ENCODE peak calls at places on chromosomes 12 and 14, in seven cellular contexts. R is cardiac fibroblast; N is CD4-positive, alpha-beta T cell; M is ovary; B is GM23338; C is adrenal gland; D is omental fat pad. L is an unnamed sample.

GRCh38 chr12:132218915-132219314 is 74.7 kb downstream of the NOC4L start:
- DNase-seq in B (peak), C (no peak), M (no peak), R (peak), D (no peak), N (peak), L (no peak)

GRCh38 chr12:29732211-29732992 is 51.3 kb downstream of the TMTC1 start:
- DNase-seq in D (no peak), R (no peak), N (no peak), B (no peak), C (no peak), M (no peak), L (no peak)

GRCh38 chr12:114936148-114937099 is 252.4 kb upstream of the TBX3 start:
- DNase-seq in N (no peak), B (no peak), M (no peak), C (no peak), R (peak), D (no peak), L (peak)

GRCh38 chr14:75595211-75595610 is 16.8 kb downstream of the FLVCR2 start:
- DNase-seq in N (no peak), R (peak), M (no peak), D (no peak), B (no peak), C (no peak), L (peak)

GRCh38 chr12:83866477-83866876 is 1046.1 kb downstream of the SLC6A15 start:
- DNase-seq in N (no peak), B (no peak), C (no peak), R (no peak), D (no peak), M (no peak), L (no peak)

GRCh38 chr12:116384629-116385485 is 107.4 kb upstream of the MED13L start:
- DNase-seq in R (peak), C (no peak), M (no peak), B (peak), D (no peak), N (no peak), L (no peak)

GRCh38 chr12:75526655-75527511 is 15.5 kb upstream of the KRR1 start:
- DNase-seq in D (no peak), B (peak), N (no peak), C (no peak), R (peak), M (no peak), L (peak)

GRCh38 chr12:124297389-124297788 is 2.5 kb downstream of the RFLNA start:
- DNase-seq in N (no peak), B (no peak), D (no peak), M (no peak), R (no peak), C (no peak), L (no peak)

GRCh38 chr12:52052471-52053186 is 1.4 kb downstream of the NR4A1 start:
- DNase-seq in M (peak), N (peak), B (peak), D (no peak), C (no peak), R (no peak), L (no peak)

GRCh38 chr12:106073179-106073578 is 65.6 kb downstream of the NUAK1 start:
- DNase-seq in C (no peak), N (no peak), B (no peak), M (no peak), D (no peak), R (no peak), L (no peak)

GRCh38 chr14:91418387-91419043 is 895 bp upstream of the CCDC88C start:
- DNase-seq in M (peak), C (peak), D (peak), B (peak), R (peak), N (peak), L (peak)

GRCh38 chr12:117134721-117135120 is 35.5 kb upstream of the TESC start:
- DNase-seq in R (no peak), B (no peak), D (no peak), C (no peak), N (no peak), M (no peak), L (no peak)

DNA sequence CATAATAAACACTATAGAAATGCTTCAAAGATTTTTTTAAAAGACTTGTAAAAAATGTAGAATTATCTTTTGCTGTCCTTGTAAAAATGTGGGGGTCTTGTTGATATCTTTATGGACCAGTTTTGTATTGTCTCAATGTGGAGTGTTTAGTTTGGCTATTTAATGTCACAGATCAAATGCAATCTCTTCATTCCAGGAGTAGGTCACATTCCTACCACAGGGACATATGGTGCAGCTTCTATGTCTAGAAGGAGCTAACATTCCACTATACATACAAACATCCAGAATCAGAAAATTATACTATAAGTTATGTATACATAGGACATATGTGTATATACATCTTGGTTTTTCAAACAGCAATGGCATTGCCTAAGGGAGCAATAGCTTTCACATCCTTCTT is 345.7 kb downstream of the BMP4 start:
- DNase-seq in N (no peak), M (no peak), C (no peak), R (no peak), B (no peak), D (no peak), L (no peak)
- TF ChIP-seq CTCF in N (no peak), M (no peak), C (no peak), R (no peak), B (no peak), D (no peak), L (peak)

DNA sequence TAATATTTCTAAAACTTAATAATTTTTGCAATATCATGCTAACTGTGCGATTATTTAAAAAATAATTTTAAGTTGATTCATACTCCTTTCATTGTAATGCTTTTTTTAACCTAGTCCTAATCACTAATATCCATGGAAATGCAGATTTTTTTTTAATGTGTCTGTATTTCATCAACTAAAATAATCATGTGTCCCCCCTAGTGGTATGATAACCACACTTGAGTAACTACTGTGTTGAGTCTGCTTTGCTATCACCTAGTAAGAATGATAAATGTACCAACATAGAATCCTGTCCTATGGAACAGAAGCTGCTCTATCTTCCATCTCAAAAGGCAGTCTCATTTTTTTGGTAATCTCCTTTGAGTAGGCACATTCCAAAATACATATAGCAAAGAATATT is 19.1 kb upstream of the SYNE2 start:
- DNase-seq in D (no peak), N (no peak), B (no peak), M (no peak), R (no peak), C (no peak), L (no peak)
- TF ChIP-seq CTCF in D (no peak), N (no peak), B (peak), M (no peak), R (no peak), C (no peak), L (peak)

GRCh38 chr14:33908540-33909223 is 42.2 kb downstream of the EGLN3 start:
- DNase-seq in R (no peak), B (peak), D (no peak), C (no peak), M (no peak), N (no peak), L (no peak)
- TF ChIP-seq CTCF in R (no peak), B (peak), D (no peak), C (no peak), M (no peak), N (no peak), L (no peak)

GRCh38 chr14:84006643-84007137 is 1523.3 kb upstream of the FLRT2 start:
- DNase-seq in C (peak), B (peak), D (no peak), R (no peak), N (no peak), M (no peak), L (no peak)
- TF ChIP-seq CTCF in C (no peak), B (peak), D (no peak), R (no peak), N (no peak), M (no peak), L (no peak)

DNA sequence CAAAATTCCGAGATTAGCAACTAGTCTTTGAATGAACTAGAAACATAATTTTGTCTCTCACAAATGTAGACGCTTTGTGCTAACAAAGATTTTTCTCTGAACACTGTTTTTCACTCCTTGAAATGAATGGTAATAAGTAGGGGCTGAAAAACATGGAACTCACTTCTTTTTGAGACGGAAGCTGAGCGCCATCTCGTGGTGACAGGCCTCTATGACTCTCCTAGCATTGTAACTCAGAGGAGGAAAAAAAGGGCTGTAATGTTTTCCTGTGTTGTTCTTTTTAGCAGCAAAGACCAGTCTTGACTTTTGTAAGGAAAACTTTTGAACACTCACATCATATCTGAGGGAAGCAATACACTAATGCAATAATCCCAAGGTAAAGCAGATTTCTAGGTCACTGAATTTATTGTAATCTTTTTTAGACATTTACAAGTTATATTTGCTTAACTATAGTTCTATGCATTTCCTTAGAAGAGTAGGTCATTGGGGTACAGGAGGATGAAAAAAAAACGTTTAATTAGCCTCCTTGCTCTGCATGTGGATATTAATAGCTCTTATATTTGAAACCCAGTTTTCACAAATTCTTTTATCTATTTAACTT is 157.3 kb upstream of the FOXG1 start:
- DNase-seq in B (peak), M (no peak), N (no peak), C (peak), R (peak), D (peak), L (peak)
- TF ChIP-seq CTCF in B (peak), M (no peak), N (no peak), C (peak), R (peak), D (no peak), L (peak)

GRCh38 chr12:121578230-121579189 is 2.3 kb downstream of the KDM2B start:
- DNase-seq in D (no peak), B (peak), N (peak), R (peak), C (no peak), M (peak), L (no peak)
- TF ChIP-seq CTCF in D (no peak), B (peak), N (no peak), R (no peak), C (no peak), M (no peak), L (peak)

DNA sequence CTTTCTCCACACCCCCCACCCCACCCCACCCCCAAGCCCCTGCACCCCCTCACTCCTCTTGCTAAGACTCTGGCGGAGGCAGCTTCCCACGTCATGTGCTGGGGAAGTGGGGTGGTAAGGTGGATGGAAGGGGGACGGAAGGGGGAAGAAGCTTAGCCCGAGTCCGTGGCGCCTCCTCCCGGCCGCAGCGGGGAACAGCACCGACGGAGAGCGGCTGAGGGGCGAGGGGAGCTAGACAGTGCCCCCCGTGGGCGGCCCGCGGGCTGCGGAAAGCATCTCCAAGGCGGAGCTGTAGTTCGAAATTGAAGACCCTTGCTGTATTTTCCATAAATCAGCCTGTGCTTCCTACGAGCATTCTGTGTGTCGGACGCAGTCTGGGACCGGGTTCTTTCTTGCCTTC is 608 bp upstream of the GRIN2B start:
- DNase-seq in R (no peak), M (no peak), D (no peak), B (peak), C (no peak), N (no peak), L (no peak)
- TF ChIP-seq CTCF in R (no peak), M (no peak), D (no peak), B (peak), C (no peak), N (no peak), L (peak)

DNA sequence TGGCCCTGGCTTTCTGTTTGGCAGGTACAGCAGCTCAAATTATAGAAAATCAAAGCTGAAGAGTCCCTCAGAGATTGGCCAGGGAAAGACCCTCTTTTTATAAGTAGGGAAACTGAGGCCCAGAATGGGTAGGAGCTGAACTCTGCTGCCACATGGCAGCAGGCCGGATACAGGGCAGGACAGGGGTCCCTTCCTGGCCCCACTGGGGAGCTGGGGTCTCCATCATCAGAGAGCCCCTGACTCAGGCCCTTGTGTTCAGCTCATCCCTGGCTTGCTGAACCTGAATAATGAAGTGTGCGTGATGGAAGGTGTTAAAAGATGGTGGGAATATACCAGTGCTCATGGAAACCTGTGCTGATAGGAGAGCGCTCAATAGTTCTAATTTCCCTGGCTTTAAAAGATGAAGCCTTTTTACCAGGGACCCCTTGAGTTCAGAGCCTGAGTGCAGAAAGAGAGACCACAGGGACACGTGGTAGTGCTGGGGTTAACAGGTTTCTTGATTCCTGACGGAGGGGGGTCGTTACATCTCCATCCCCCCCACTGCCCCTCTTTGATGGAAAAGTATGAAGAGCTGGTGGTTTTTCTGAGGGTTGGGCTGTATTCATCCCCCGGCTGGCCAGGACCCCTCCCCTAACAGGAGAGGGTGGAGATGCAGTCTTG is 4.4 kb downstream of the DLK1 start:
- DNase-seq in N (no peak), D (no peak), R (no peak), C (no peak), B (no peak), M (peak), L (no peak)
- TF ChIP-seq CTCF in N (no peak), D (no peak), R (no peak), C (no peak), B (no peak), M (no peak), L (no peak)

GRCh38 chr12:67994046-67994445 is 4.8 kb downstream of the IFNG-AS1 start:
- DNase-seq in R (no peak), C (no peak), D (no peak), M (no peak), B (peak), N (no peak), L (no peak)
- TF ChIP-seq CTCF in R (no peak), C (no peak), D (no peak), M (no peak), B (peak), N (no peak), L (no peak)

GRCh38 chr14:51093371-51094281 is 1.3 kb downstream of the TRIM9 start:
- DNase-seq in D (no peak), R (peak), N (peak), B (peak), C (no peak), M (peak), L (no peak)
- TF ChIP-seq CTCF in D (no peak), R (no peak), N (peak), B (peak), C (no peak), M (no peak), L (peak)

L was measured in HFFc6.